ENCODE peak calls at places on chromosomes 4 and X, in four cellular contexts. I is SK-N-SH, F is A549, H is HepG2. S is an unnamed sample.

GRCh38 chr4:101081695-101082369 is 265.5 kb downstream of the PPP3CA start:
- DNase-seq in H (no peak), F (no peak), I (no peak), S (no peak)

GRCh38 chrX:115332832-115333231 is 43.3 kb downstream of the LUZP4 start:
- DNase-seq in F (no peak), I (no peak), H (no peak), S (no peak)

GRCh38 chr4:148017801-148018200 is 285.9 kb downstream of the ARHGAP10 start:
- DNase-seq in H (no peak), F (no peak), I (no peak), S (no peak)

GRCh38 chr4:108717386-108717785 is 45.5 kb downstream of the ETNPPL start:
- DNase-seq in H (no peak), F (no peak), I (no peak), S (no peak)

GRCh38 chrX:149950681-149951080 is 12.4 kb upstream of the EOLA2 start:
- DNase-seq in I (peak), F (peak), H (peak), S (peak)

GRCh38 chrX:46770006-46770816 is 11.3 kb upstream of the SLC9A7 start:
- DNase-seq in H (no peak), F (no peak), I (no peak), S (peak)

GRCh38 chrX:18119856-18120255 is 100.8 kb downstream of the BEND2 start:
- DNase-seq in F (no peak), I (no peak), H (no peak), S (no peak)

GRCh38 chrX:307261-308111 is 11.1 kb downstream of the GTPBP6 start:
- DNase-seq in H (no peak), I (no peak), F (no peak), S (no peak)

GRCh38 chr4:156290811-156291210 is 337.1 kb upstream of the CTSO start:
- DNase-seq in F (no peak), I (no peak), H (no peak), S (peak)

GRCh38 chrX:21655901-21656586 is 2.1 kb downstream of the KLHL34 start:
- DNase-seq in F (no peak), I (peak), H (no peak), S (no peak)

GRCh38 chr4:118803253-118803652 is 32.7 kb downstream of the SEC24D start:
- DNase-seq in H (no peak), I (no peak), F (no peak), S (no peak)

GRCh38 chr4:6889101-6889735 is 20.4 kb upstream of the TBC1D14 start:
- DNase-seq in F (no peak), H (no peak), I (no peak), S (no peak)

GRCh38 chr4:8399298-8399697 is 41.2 kb downstream of the ACOX3 start:
- DNase-seq in F (no peak), I (no peak), H (no peak), S (no peak)

GRCh38 chrX:151982217-151982616 is 7.7 kb upstream of the GABRE start:
- DNase-seq in H (peak), F (no peak), I (no peak), S (peak)

GRCh38 chr4:17273047-17273446 is 238.8 kb downstream of the QDPR start:
- DNase-seq in F (no peak), H (no peak), I (no peak), S (peak)

GRCh38 chr4:4990857-4991540 is 28.3 kb downstream of the CYTL1 start:
- DNase-seq in F (peak), H (no peak), I (peak), S (peak)

GRCh38 chr4:88522702-88523324 is 763 bp downstream of the PYURF start:
- DNase-seq in I (peak), F (peak), H (peak), S (peak)

GRCh38 chrX:45903781-45904201 is 641.4 kb downstream of the ZNF674 start:
- DNase-seq in H (no peak), F (no peak), I (no peak), S (no peak)

GRCh38 chr4:11438647-11439046 is 10.0 kb upstream of the HS3ST1 start:
- DNase-seq in I (no peak), F (no peak), H (no peak), S (no peak)

GRCh38 chr4:185742766-185743165 is 69.2 kb downstream of the SORBS2 start:
- DNase-seq in F (no peak), I (no peak), H (no peak), S (no peak)

GRCh38 chrX:72652132-72652531 is 62.0 kb downstream of the PHKA1 start:
- DNase-seq in H (no peak), F (no peak), I (no peak), S (no peak)

GRCh38 chr4:168478868-168479267 is 1.4 kb downstream of the DDX60L start:
- DNase-seq in I (no peak), F (no peak), H (no peak), S (no peak)

GRCh38 chr4:121989715-121990114 is 37.9 kb upstream of the TRPC3 start:
- DNase-seq in F (no peak), I (no peak), H (no peak), S (peak)

GRCh38 chr4:75672461-75673026 is 667 bp downstream of the G3BP2 start:
- DNase-seq in H (peak), I (peak), F (peak), S (peak)

GRCh38 chrX:119698835-119699234 is 5.9 kb upstream of the SEPTIN6 start:
- DNase-seq in I (peak), F (peak), H (peak), S (peak)

DNA sequence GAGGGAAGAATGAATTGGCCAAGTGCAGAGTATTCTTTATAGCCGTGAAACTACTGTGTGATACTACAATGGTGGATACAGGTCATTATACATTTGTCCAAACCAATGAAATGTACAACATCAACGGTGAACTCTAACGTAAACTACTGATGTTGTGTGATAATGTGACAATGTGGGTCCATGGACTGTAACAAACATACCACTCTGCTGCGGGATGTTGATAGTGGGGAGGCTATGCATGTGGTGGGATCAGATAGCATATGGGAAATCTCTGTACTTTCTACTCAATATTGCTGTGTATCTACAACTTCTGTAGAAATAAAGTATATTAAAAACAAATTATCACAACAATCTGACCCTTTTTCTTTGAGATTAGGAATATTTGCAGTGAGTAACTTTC is 101.1 kb downstream of the TEX13C start:
- DNase-seq in H (no peak), F (no peak), I (no peak), S (no peak)
- TF ChIP-seq SMC3 in H (no peak), F (no peak), I (no peak), S (no peak)

DNA sequence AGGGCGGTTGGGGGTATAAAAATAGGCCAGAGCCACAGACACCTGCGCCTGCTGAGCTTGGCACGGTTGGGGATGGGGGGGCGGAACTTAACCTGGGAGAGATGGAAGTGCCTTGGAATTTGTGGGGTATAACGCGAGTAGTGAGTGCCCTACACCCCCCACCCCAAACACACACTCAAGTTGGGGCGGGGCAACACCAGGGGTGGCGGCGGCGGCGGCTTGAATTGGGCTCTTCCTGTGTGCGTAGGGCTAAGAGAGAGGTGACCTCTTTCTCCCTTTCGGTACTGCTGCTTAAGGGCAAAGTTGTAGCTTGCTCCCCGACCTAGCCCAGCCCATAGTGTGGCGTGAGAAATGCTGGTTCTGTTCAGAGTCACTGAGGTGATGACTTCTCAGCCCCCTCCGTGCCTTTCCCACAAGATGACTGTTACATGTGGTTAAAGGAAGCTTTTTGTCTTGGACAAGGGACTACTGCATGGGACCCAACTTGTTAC is 839 bp downstream of the STK26 start:
- DNase-seq in F (peak), I (no peak), H (no peak), S (no peak)
- H3K4me3 ChIP-seq in F (peak), I (peak), H (peak), S (no peak)

DNA sequence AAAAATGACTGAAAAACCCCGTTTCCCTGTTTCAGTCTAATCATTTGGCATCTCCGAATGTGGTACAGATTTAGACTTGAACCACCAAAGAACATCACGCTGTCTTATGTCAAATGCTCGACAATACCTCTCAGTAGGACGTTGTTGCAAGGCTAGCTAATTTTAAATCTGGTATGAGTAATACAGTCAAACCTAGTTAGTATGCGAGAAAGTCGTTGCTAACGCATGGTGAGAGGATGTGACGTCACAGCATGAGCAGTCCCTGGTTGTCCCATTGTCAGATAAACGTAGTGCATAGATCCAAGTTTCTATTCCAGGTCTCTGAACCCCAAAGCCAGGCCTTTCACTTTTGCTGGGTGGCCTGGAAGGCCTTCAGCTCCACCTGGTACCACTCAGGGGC is 44.7 kb downstream of the SETD7 start:
- DNase-seq in H (no peak), F (no peak), I (no peak), S (no peak)
- TF ChIP-seq SMC3 in H (no peak), F (no peak), I (no peak), S (no peak)

DNA sequence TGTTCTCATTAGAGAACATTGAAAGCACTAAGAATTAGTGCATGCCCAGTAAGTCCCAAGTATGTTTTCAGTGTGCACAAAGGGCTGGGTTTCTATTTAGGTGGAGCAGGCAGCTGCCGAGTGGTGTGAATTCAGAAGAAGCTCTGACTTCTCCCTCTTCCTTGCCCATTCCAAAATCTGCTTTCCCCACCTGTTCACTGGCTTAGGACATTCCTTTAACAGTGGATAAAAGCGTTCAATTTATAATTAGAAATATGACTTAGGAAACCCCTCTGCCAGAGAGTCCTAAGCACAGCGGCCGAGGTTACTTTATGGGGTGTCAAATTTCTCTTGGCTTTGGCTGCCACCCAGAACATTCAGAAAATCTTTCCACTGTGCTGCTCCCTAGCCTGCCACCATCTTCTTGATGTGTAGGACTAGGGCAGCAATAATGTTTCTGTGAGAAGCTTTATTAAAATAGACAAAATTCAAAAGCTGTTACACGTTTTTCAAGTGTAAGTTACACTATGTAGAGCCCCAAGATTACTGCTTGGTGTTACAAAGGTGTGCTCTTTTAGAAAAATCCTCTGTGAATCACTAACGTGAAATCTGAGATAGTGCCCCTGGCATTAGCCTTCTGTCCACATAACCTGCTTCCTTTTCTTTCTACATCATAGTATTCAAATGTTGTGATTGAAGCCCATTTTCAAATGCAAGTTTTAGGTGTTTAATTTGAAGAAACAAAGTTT is 191.6 kb upstream of the ANKRD50 start:
- DNase-seq in H (no peak), F (no peak), I (no peak), S (peak)
- H3K4me3 ChIP-seq in H (no peak), F (no peak), I (peak), S (peak)

GRCh38 chrX:12227412-12228041 is 89.3 kb downstream of the FRMPD4 start:
- DNase-seq in I (no peak), H (no peak), F (no peak), S (no peak)

GRCh38 chrX:12223650-12224049 is 85.4 kb downstream of the FRMPD4 start:
- DNase-seq in H (no peak), I (no peak), F (no peak), S (peak)

GRCh38 chrX:12225073-12225472 is 86.8 kb downstream of the FRMPD4 start:
- DNase-seq in H (no peak), I (no peak), F (no peak), S (no peak)

DNA sequence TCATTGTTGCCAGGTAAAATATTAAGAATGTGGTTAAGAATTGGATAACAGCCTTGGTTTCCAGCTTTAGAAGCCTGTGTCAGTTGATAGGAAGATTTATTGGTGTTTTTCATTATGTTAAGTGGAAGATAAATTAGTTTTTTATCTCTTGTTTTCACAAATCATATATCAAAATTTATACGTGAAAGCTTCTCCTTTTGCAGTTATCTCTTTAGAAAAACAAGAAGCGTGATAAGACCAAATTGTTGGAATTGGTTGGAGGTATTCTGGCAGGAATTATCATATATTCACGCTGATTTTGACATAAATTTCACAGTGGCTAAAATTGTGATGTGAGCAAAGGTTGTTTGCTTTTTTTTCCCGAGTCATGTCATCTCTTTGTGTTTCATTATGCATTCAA is 90.6 kb downstream of the FRMPD4 start:
- DNase-seq in I (no peak), H (no peak), F (no peak), S (no peak)
- TF ChIP-seq SMC3 in I (no peak), H (no peak), F (no peak), S (no peak)

GRCh38 chrX:25180242-25180641 is 164.5 kb upstream of the ARX start:
- DNase-seq in F (no peak), H (no peak), I (no peak), S (no peak)
- H3K4me3 ChIP-seq in F (no peak), H (no peak), I (no peak), S (no peak)

GRCh38 chrX:154516655-154517100 is 646 bp upstream of the FAM3A start:
- DNase-seq in I (no peak), F (no peak), H (no peak), S (peak)
- TF ChIP-seq SMC3 in I (no peak), F (no peak), H (no peak), S (no peak)